ENCODE peak calls at places on chromosomes 7 and 10, in ten cellular contexts. C is colonic mucosa, R is foreskin fibroblast, N is GM20000, O is IMR-90, G is left lung, Q is brain microvascular endothelial cell, P is heart right ventricle, F is GM23338, H is endothelial cell of umbilical vein. W is an unnamed sample.
A peak's percentile ranks its signal among the peaks of the same experiment; 100 is the strongest.

GRCh38 chr10:123530166-123530870 is 135.8 kb upstream of the GPR26 start:
- DNase-seq in C (no peak), R (no peak), N (no peak), O (no peak), G (no peak), Q (no peak), P (no peak), F (peak; percentile 71), H (no peak), W (no peak)

GRCh38 chr7:69912846-69913245 is 314.6 kb downstream of the AUTS2 start:
- DNase-seq in C (no peak), R (no peak), N (no peak), O (no peak), G (no peak), Q (no peak), P (no peak), F (no peak), H (no peak), W (no peak)

GRCh38 chr7:150388709-150389531 is 9.8 kb downstream of the ZNF775 start:
- DNase-seq in C (peak; percentile 73), R (peak; percentile 57), N (no peak), O (peak; percentile 65), G (peak; percentile 68), Q (no peak), P (peak; percentile 75), F (peak; percentile 70), H (no peak), W (no peak)

GRCh38 chr10:77582710-77583115 is 54.9 kb downstream of the KCNMA1 start:
- DNase-seq in C (no peak), R (peak; percentile 85), N (no peak), O (peak; percentile 79), G (peak; percentile 56), Q (peak; percentile 84), P (no peak), F (no peak), H (no peak), W (no peak)

GRCh38 chr10:47361293-47361692 is 13.1 kb downstream of the RBP3 start:
- DNase-seq in C (peak; percentile 49), R (no peak), N (peak; percentile 56), O (peak; percentile 16), G (no peak), Q (peak; percentile 20), P (peak; percentile 31), F (peak; percentile 87), H (peak; percentile 45), W (peak; percentile 52)

GRCh38 chr7:111987115-111987826 is 218.9 kb downstream of the DOCK4 start:
- DNase-seq in C (no peak), R (peak; percentile 43), N (no peak), O (peak; percentile 71), G (no peak), Q (no peak), P (no peak), F (no peak), H (peak; percentile 83), W (no peak)

GRCh38 chr7:6387734-6388294 is 59.9 kb downstream of the DAGLB start:
- DNase-seq in C (no peak), R (no peak), N (no peak), O (no peak), G (no peak), Q (no peak), P (no peak), F (no peak), H (no peak), W (no peak)

GRCh38 chr7:94649313-94649924 is 6.5 kb downstream of the SGCE start:
- DNase-seq in C (no peak), R (no peak), N (no peak), O (peak; percentile 2), G (no peak), Q (no peak), P (no peak), F (peak; percentile 15), H (no peak), W (no peak)

GRCh38 chr10:119657725-119658124 is 6.5 kb downstream of the BAG3 start:
- DNase-seq in C (no peak), R (no peak), N (no peak), O (peak; percentile 48), G (no peak), Q (no peak), P (no peak), F (no peak), H (no peak), W (no peak)

GRCh38 chr7:42226354-42226941 is 10.6 kb downstream of the GLI3 start:
- DNase-seq in C (no peak), R (no peak), N (no peak), O (no peak), G (no peak), Q (no peak), P (no peak), F (no peak), H (peak; percentile 65), W (no peak)

GRCh38 chr10:78378192-78378591 is 344.5 kb downstream of the RPS24 start:
- DNase-seq in C (no peak), R (no peak), N (no peak), O (no peak), G (no peak), Q (no peak), P (no peak), F (no peak), H (no peak), W (no peak)

GRCh38 chr7:73960548-73960947 is 67.4 kb upstream of the ELN start:
- DNase-seq in C (peak; percentile 80), R (no peak), N (no peak), O (no peak), G (no peak), Q (no peak), P (no peak), F (no peak), H (no peak), W (no peak)

GRCh38 chr10:133159611-133159949 is 439 bp upstream of the KNDC1 start:
- DNase-seq in C (no peak), R (no peak), N (no peak), O (no peak), G (no peak), Q (no peak), P (no peak), F (no peak), H (no peak), W (peak; percentile 80)

GRCh38 chr7:90764848-90765570 is 168.9 kb downstream of the CDK14 start:
- DNase-seq in C (no peak), R (no peak), N (no peak), O (no peak), G (no peak), Q (no peak), P (no peak), F (peak; percentile 54), H (no peak), W (no peak)

GRCh38 chr10:62748386-62748785 is 56.1 kb upstream of the ADO start:
- DNase-seq in C (no peak), R (no peak), N (no peak), O (no peak), G (no peak), Q (no peak), P (no peak), F (no peak), H (no peak), W (no peak)

GRCh38 chr7:133649593-133649992 is 396.7 kb downstream of the EXOC4 start:
- DNase-seq in C (no peak), R (no peak), N (no peak), O (peak; percentile 11), G (no peak), Q (no peak), P (no peak), F (no peak), H (no peak), W (no peak)

GRCh38 chr7:284762-285722 is 4.9 kb upstream of the FOXL3 start:
- DNase-seq in C (peak; percentile 83), R (no peak), N (no peak), O (no peak), G (no peak), Q (no peak), P (no peak), F (no peak), H (no peak), W (peak; percentile 82)

GRCh38 chr7:131238260-131238940 is 89.3 kb upstream of the MKLN1 start:
- DNase-seq in C (no peak), R (peak; percentile 82), N (no peak), O (peak; percentile 81), G (no peak), Q (peak; percentile 77), P (no peak), F (no peak), H (peak; percentile 65), W (no peak)

GRCh38 chr7:20201380-20201779 is 15.8 kb downstream of the MACC1 start:
- DNase-seq in C (no peak), R (no peak), N (peak; percentile 23), O (no peak), G (peak; percentile 44), Q (no peak), P (no peak), F (peak; percentile 75), H (no peak), W (no peak)

GRCh38 chr7:101217388-101218235 is at the start of the genes PLOD3 and ZNHIT1:
- DNase-seq in C (peak; percentile 97), R (peak; percentile 95), N (peak; percentile 99), O (peak; percentile 97), G (peak; percentile 95), Q (peak; percentile 97), P (peak; percentile 96), F (peak; percentile 100), H (peak; percentile 98), W (no peak)
- TF ChIP-seq CTCF in C (no peak), R (no peak), N (no peak), O (peak; percentile 11), G (peak; percentile 43), Q (peak; percentile 6), P (no peak), F (peak; percentile 50), H (no peak), W (peak; percentile 41)

DNA sequence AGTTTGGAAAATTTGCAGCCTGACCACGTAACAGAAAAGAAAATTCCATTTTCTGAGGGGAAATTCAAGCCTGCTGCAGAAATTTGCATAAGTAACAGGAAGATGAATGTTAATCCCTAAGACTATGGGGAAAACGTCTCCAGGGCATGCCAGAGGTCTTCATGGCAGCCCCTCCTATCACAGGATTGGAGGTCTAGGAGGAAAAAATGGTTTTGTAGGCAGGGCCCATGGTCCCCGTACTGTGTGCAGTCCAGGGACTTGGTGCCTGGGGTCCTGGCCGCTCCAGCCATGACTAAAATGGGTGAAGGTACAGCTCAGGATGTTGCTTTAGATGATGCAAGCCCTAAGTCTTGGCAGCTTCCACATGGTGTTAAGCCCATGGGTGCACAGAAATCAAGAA is 437.3 kb upstream of the SEMA3A start:
- DNase-seq in C (no peak), R (no peak), N (no peak), O (no peak), G (no peak), Q (no peak), P (no peak), F (no peak), H (no peak), W (no peak)
- TF ChIP-seq CTCF in C (no peak), R (no peak), N (no peak), O (no peak), G (no peak), Q (no peak), P (no peak), F (no peak), H (no peak), W (no peak)

GRCh38 chr7:139075031-139075652 is 34.4 kb downstream of the ZC3HAV1 start:
- DNase-seq in C (peak; percentile 73), R (peak; percentile 69), N (peak; percentile 73), O (peak; percentile 77), G (peak; percentile 61), Q (peak; percentile 82), P (peak; percentile 34), F (peak; percentile 93), H (peak; percentile 81), W (no peak)
- TF ChIP-seq CTCF in C (peak; percentile 85), R (peak; percentile 71), N (peak; percentile 49), O (peak; percentile 88), G (peak; percentile 83), Q (peak; percentile 75), P (peak; percentile 74), F (peak; percentile 81), H (peak; percentile 74), W (peak; percentile 93)

GRCh38 chr10:31686566-31686965 is 242.1 kb downstream of the ARHGAP12 start:
- DNase-seq in C (no peak), R (no peak), N (no peak), O (no peak), G (no peak), Q (no peak), P (no peak), F (no peak), H (no peak), W (no peak)
- TF ChIP-seq CTCF in C (no peak), R (no peak), N (no peak), O (no peak), G (no peak), Q (no peak), P (no peak), F (no peak), H (no peak), W (no peak)

W was measured in chondrocyte.